ENCODE peak calls at places on chromosomes 11 and 22, in nine cellular contexts. R is ovary, F is AG04450, W is OCI-LY7, O is GM23338, D is fibroblast of lung, Y is left ventricle myocardium inferior, S is DND-41, N is upper lobe of right lung. J is an unnamed sample.

GRCh38 chr11:45665206-45665932 is at the start of gene CHST1:
- DNase-seq in R (peak; percentile 73), F (no peak), W (no peak), O (peak; percentile 45), D (no peak), Y (peak; percentile 70), S (peak; percentile 59), N (peak; percentile 76), J (peak; percentile 67)

GRCh38 chr11:61679893-61680621 is at the start of gene DAGLA:
- DNase-seq in R (peak; percentile 68), F (no peak), W (no peak), O (peak; percentile 73), D (peak; percentile 42), Y (peak; percentile 70), S (peak; percentile 21), N (peak; percentile 91), J (peak; percentile 61)

GRCh38 chr11:36311926-36312592 is 16.0 kb downstream of the PRR5L start:
- DNase-seq in R (no peak), F (no peak), W (no peak), O (no peak), D (no peak), Y (no peak), S (no peak), N (no peak), J (peak; percentile 37)

GRCh38 chr11:32438883-32439487 is 3.6 kb upstream of the WT1 start:
- DNase-seq in R (peak; percentile 59), F (no peak), W (no peak), O (peak; percentile 42), D (no peak), Y (no peak), S (no peak), N (no peak), J (no peak)

GRCh38 chr22:27668828-27669797 is 132.4 kb downstream of the MN1 start:
- DNase-seq in R (no peak), F (no peak), W (no peak), O (peak; percentile 7), D (peak; percentile 44), Y (peak; percentile 87), S (no peak), N (no peak), J (peak; percentile 96)

GRCh38 chr11:35964846-35965245 is 21.0 kb downstream of the LDLRAD3 start:
- DNase-seq in R (no peak), F (no peak), W (no peak), O (no peak), D (no peak), Y (no peak), S (no peak), N (no peak), J (no peak)

GRCh38 chr22:21446128-21446826 is 20.9 kb upstream of the TMEM191C start:
- DNase-seq in R (no peak), F (no peak), W (no peak), O (no peak), D (no peak), Y (no peak), S (no peak), N (peak; percentile 57), J (no peak)

GRCh38 chr11:5336331-5336730 is 7.0 kb downstream of the OR51B5 start:
- DNase-seq in R (no peak), F (no peak), W (no peak), O (no peak), D (peak; percentile 11), Y (no peak), S (no peak), N (no peak), J (no peak)

GRCh38 chr11:67280341-67280790 is 8.7 kb upstream of the ANKRD13D start:
- DNase-seq in R (peak; percentile 16), F (no peak), W (no peak), O (no peak), D (no peak), Y (no peak), S (no peak), N (peak; percentile 59), J (no peak)

DNA sequence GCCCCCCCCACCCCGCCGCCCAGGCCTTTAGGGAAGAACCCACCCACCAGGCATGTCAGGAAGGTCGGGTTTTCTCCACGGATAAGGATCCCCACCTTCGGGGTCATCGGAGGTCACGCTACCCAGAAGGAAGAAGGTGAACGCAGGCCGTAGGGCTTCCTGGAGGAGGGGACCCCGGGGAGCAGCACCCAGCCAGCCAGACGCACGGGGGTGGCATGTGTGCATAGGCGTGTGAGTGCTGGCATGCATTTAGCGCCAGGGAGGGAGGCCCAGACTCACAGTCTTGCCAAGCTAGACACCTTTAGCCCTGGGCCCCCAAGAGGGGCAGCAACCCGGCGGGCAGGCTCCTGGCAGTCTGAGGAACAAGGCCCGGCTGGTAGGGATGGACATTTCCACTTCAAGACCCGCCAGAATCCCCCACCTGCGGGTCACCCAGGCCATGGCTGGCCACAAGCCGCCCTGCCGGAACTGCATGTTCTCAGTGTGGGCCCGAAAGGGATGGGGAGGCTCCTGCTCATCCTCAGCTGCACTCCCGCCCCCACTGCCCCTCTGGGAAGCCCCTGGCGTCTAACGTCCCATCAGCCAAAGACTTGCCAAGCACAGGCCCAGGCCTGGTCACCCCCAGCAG is 16.7 kb upstream of the PIM3 start:
- DNase-seq in R (no peak), F (no peak), W (no peak), O (no peak), D (no peak), Y (no peak), S (no peak), N (no peak), J (no peak)
- TF ChIP-seq CTCF in R (no peak), F (no peak), W (no peak), O (no peak), D (no peak), Y (no peak), S (no peak), N (no peak), J (no peak)

DNA sequence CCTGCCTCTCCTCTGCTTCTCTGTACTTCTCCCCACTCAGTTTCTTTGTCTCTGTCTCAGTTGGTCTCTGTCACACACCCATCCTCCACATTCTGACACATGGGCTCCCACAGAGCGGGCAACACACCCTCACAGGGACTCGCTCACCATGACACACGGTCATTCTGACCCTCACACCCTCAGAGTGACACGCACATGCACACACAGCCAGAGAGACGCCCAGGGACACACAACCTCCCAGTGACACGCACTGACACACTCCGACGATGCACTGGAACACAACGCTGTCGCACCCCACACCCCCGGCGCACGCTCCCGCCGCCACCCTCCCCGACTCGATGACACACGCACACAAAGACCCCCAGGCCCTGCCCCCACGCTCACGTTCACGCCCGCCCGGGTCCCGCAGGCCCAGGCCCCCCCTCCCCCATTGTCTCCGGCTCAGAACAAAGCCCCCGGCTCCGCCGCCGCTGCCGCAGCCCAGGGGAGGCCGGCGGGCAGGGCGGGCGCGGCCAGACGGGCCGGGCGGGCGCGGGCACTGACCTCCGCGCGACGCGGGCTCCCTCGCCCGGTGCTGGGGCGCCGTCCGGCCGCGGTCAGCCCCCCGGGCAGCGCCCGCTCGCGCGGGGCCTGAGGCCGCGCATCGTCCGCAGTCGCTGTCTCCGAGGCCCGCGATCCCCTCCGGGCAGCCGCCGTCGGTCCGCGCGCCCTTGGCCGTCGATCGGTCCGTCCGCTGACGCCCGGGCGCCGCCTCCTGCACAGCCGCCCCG is 404 bp downstream of the DCHS1 start:
- DNase-seq in R (peak; percentile 59), F (no peak), W (no peak), O (peak; percentile 41), D (no peak), Y (no peak), S (no peak), N (peak; percentile 68), J (peak; percentile 30)
- H3K4me3 ChIP-seq in R (peak overlapping the region; percentile 53), F (peak overlapping the region; percentile 71), W (no peak overlapping the region), O (peak overlapping the region; percentile 57), D (peak overlapping the region; percentile 52), Y (peak overlapping the region; percentile 68), S (no peak overlapping the region), N (peak overlapping the region; percentile 47), J (peak overlapping the region; percentile 48)

GRCh38 chr22:38927033-38927789 is 30.2 kb upstream of the APOBEC3A start:
- DNase-seq in R (peak; percentile 71), F (no peak), W (no peak), O (peak; percentile 91), D (peak; percentile 59), Y (peak; percentile 74), S (peak; percentile 16), N (peak; percentile 92), J (peak; percentile 91)

GRCh38 chr22:38925571-38926041 is 31.8 kb upstream of the APOBEC3A start:
- DNase-seq in R (no peak), F (no peak), W (no peak), O (no peak), D (peak; percentile 3), Y (no peak), S (no peak), N (no peak), J (no peak)

GRCh38 chr22:38921801-38922200 is 35.6 kb upstream of the APOBEC3A start:
- DNase-seq in R (no peak), F (no peak), W (no peak), O (no peak), D (no peak), Y (no peak), S (no peak), N (no peak), J (no peak)

GRCh38 chr22:38923463-38924196 is 33.8 kb upstream of the APOBEC3A start:
- DNase-seq in R (peak; percentile 78), F (peak; percentile 64), W (no peak), O (peak; percentile 62), D (peak; percentile 91), Y (peak; percentile 63), S (no peak), N (peak; percentile 79), J (peak; percentile 88)

DNA sequence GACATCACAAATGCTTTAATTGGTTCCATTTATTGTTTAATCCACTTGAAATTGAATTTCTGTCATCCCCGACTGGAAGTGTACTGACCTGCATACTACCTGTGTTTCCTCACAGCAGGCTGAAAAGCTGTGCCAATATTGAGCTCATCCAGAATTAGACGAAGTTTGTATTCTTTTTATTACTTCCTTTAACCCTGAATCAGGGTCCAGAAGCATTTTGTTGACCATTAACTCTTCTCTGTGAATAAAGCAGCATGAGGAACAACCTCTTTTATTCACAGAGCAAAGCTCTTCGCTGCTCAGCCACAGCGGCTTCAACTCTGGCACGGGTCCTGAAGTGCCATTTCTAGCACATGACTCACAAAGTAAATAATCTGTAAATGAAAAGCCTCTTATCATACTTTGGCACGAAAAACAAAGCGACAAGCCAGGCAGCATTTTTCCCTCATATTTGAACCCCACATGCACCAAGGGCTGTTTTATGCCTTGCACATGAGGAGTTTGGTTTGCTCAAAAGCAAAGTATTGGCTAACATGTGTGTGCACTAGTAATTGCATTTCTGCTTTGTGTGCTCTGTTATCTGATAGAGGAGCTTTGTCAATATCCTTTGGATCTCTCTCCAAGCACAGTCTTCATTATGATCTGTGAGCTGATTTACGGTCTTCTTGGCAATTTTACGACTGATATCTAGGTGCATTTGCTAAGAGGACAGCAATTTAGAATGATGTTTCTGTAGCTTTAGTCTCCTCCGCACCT is 33.0 kb upstream of the APOBEC3A start:
- DNase-seq in R (peak; percentile 86), F (peak; percentile 60), W (no peak), O (no peak), D (peak; percentile 96), Y (peak; percentile 72), S (no peak), N (peak; percentile 83), J (peak; percentile 29)
- H3K27ac ChIP-seq in R (peak overlapping the region; percentile 75), F (peak overlapping the region; percentile 82), W (no peak overlapping the region), O (no peak overlapping the region), D (peak overlapping the region; percentile 48), Y (peak overlapping the region; percentile 92), S (no peak overlapping the region), N (peak overlapping the region; percentile 68), J (peak overlapping the region; percentile 65)

DNA sequence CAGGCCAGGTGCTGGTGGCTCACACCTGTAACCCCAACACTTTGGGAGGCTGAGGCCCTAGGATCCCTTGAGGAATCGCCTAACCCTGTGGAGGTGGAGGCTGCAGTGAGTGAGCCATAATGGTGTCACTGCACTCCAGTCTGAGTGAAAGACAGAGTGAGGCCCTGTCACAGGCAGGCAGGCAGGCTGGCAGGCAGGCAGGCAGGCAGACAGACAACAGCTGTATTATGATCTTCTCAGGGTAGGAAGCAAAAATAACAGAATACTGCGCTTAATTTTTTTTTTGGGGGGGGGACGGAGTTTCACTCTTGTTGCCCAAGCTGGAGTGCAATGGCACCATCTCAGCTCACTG is 3901.6 kb upstream of the OR11H1 start:
- DNase-seq in R (no peak), F (no peak), W (no peak), O (no peak), D (no peak), Y (no peak), S (no peak), N (peak; percentile 59), J (no peak)
- TF ChIP-seq CTCF in R (no peak), F (no peak), W (no peak), O (no peak), D (no peak), Y (no peak), S (no peak), N (no peak), J (no peak)